ENCODE peak calls at places on chromosomes 1 and 21, in six cellular contexts. One of them, this sample, is unnamed.

GRCh38 chr1:172556461-172556860 is 23.5 kb downstream of the SUCO start:
- DNase-seq in endothelial cell of umbilical vein: no peak
- DNase-seq in spleen: no peak
- DNase-seq in HCT116: no peak
- DNase-seq in SK-N-SH: no peak
- DNase-seq in esophagus muscularis mucosa: no peak
- DNase-seq in this sample: no peak

GRCh38 chr1:31027693-31028526 is 37.6 kb downstream of the PUM1 start:
- DNase-seq in endothelial cell of umbilical vein: peak; percentile 54
- DNase-seq in spleen: no peak
- DNase-seq in HCT116: no peak
- DNase-seq in SK-N-SH: no peak
- DNase-seq in esophagus muscularis mucosa: no peak
- DNase-seq in this sample: no peak

GRCh38 chr1:218743861-218744505 is 398.8 kb downstream of the TGFB2 start:
- DNase-seq in endothelial cell of umbilical vein: no peak
- DNase-seq in spleen: no peak
- DNase-seq in HCT116: no peak
- DNase-seq in SK-N-SH: no peak
- DNase-seq in esophagus muscularis mucosa: no peak
- DNase-seq in this sample: no peak

GRCh38 chr1:10074855-10075418 is 42.2 kb downstream of the UBE4B start:
- DNase-seq in endothelial cell of umbilical vein: no peak
- DNase-seq in spleen: no peak
- DNase-seq in HCT116: no peak
- DNase-seq in SK-N-SH: no peak
- DNase-seq in esophagus muscularis mucosa: no peak
- DNase-seq in this sample: no peak

GRCh38 chr1:170125269-170125668 is 20.5 kb upstream of the NTMT2 start:
- DNase-seq in endothelial cell of umbilical vein: no peak
- DNase-seq in spleen: no peak
- DNase-seq in HCT116: no peak
- DNase-seq in SK-N-SH: no peak
- DNase-seq in esophagus muscularis mucosa: no peak
- DNase-seq in this sample: no peak

GRCh38 chr1:29209173-29209572 is 21.6 kb downstream of the MECR start:
- DNase-seq in endothelial cell of umbilical vein: no peak
- DNase-seq in spleen: no peak
- DNase-seq in HCT116: no peak
- DNase-seq in SK-N-SH: no peak
- DNase-seq in esophagus muscularis mucosa: no peak
- DNase-seq in this sample: no peak

GRCh38 chr1:22096036-22096435 is 43.5 kb downstream of the CDC42 start:
- DNase-seq in endothelial cell of umbilical vein: no peak
- DNase-seq in spleen: no peak
- DNase-seq in HCT116: no peak
- DNase-seq in SK-N-SH: no peak
- DNase-seq in esophagus muscularis mucosa: no peak
- DNase-seq in this sample: no peak

GRCh38 chr1:111605553-111605952 is 14.0 kb upstream of the RAP1A start:
- DNase-seq in endothelial cell of umbilical vein: no peak
- DNase-seq in spleen: no peak
- DNase-seq in HCT116: no peak
- DNase-seq in SK-N-SH: no peak
- DNase-seq in esophagus muscularis mucosa: no peak
- DNase-seq in this sample: no peak

GRCh38 chr1:245153081-245153644 is 1.6 kb upstream of the KIF26B start:
- DNase-seq in endothelial cell of umbilical vein: peak; percentile 84
- DNase-seq in spleen: peak; percentile 84
- DNase-seq in HCT116: peak; percentile 60
- DNase-seq in SK-N-SH: peak; percentile 80
- DNase-seq in esophagus muscularis mucosa: no peak
- DNase-seq in this sample: peak; percentile 51

GRCh38 chr1:42952353-42953001 is 6.2 kb downstream of the SLC2A1 start:
- DNase-seq in endothelial cell of umbilical vein: no peak
- DNase-seq in spleen: peak; percentile 91
- DNase-seq in HCT116: no peak
- DNase-seq in SK-N-SH: no peak
- DNase-seq in esophagus muscularis mucosa: no peak
- DNase-seq in this sample: no peak

GRCh38 chr1:111453706-111454105 is 4.4 kb downstream of the ATP5PB start:
- DNase-seq in endothelial cell of umbilical vein: no peak
- DNase-seq in spleen: no peak
- DNase-seq in HCT116: no peak
- DNase-seq in SK-N-SH: no peak
- DNase-seq in esophagus muscularis mucosa: no peak
- DNase-seq in this sample: no peak

GRCh38 chr1:41919764-41920397 is 1.2 kb upstream of the HIVEP3 start:
- DNase-seq in endothelial cell of umbilical vein: no peak
- DNase-seq in spleen: peak; percentile 90
- DNase-seq in HCT116: no peak
- DNase-seq in SK-N-SH: peak; percentile 85
- DNase-seq in esophagus muscularis mucosa: no peak
- DNase-seq in this sample: no peak

GRCh38 chr1:2966940-2967725 is 54.1 kb upstream of the ACTRT2 start:
- DNase-seq in endothelial cell of umbilical vein: no peak
- DNase-seq in spleen: peak; percentile 64
- DNase-seq in HCT116: no peak
- DNase-seq in SK-N-SH: no peak
- DNase-seq in esophagus muscularis mucosa: no peak
- DNase-seq in this sample: no peak

GRCh38 chr1:224168859-224169380 is 14.1 kb upstream of the DEGS1 start:
- DNase-seq in endothelial cell of umbilical vein: peak; percentile 94
- DNase-seq in spleen: no peak
- DNase-seq in HCT116: no peak
- DNase-seq in SK-N-SH: no peak
- DNase-seq in esophagus muscularis mucosa: no peak
- DNase-seq in this sample: no peak

GRCh38 chr1:205261946-205262668 is 34.4 kb downstream of the TMCC2 start:
- DNase-seq in endothelial cell of umbilical vein: peak; percentile 20
- DNase-seq in spleen: no peak
- DNase-seq in HCT116: no peak
- DNase-seq in SK-N-SH: no peak
- DNase-seq in esophagus muscularis mucosa: no peak
- DNase-seq in this sample: no peak

GRCh38 chr1:36150296-36151132 is 1.2 kb upstream of the TRAPPC3 start:
- DNase-seq in endothelial cell of umbilical vein: peak; percentile 94
- DNase-seq in spleen: peak; percentile 96
- DNase-seq in HCT116: peak; percentile 85
- DNase-seq in SK-N-SH: peak; percentile 84
- DNase-seq in esophagus muscularis mucosa: peak; percentile 98
- DNase-seq in this sample: no peak

GRCh38 chr1:34780528-34780927 is 486 bp upstream of the GJB3 start:
- DNase-seq in endothelial cell of umbilical vein: no peak
- DNase-seq in spleen: no peak
- DNase-seq in HCT116: no peak
- DNase-seq in SK-N-SH: no peak
- DNase-seq in esophagus muscularis mucosa: no peak
- DNase-seq in this sample: no peak

GRCh38 chr21:32597205-32597604 is 11.9 kb upstream of the TCP10L start:
- DNase-seq in endothelial cell of umbilical vein: peak; percentile 85
- DNase-seq in spleen: no peak
- DNase-seq in HCT116: peak; percentile 77
- DNase-seq in SK-N-SH: no peak
- DNase-seq in esophagus muscularis mucosa: no peak
- DNase-seq in this sample: no peak

GRCh38 chr1:184485731-184486723 is 99.2 kb downstream of the C1orf21 start:
- DNase-seq in endothelial cell of umbilical vein: no peak
- DNase-seq in spleen: no peak
- DNase-seq in HCT116: no peak
- DNase-seq in SK-N-SH: no peak
- DNase-seq in esophagus muscularis mucosa: no peak
- DNase-seq in this sample: no peak

DNA sequence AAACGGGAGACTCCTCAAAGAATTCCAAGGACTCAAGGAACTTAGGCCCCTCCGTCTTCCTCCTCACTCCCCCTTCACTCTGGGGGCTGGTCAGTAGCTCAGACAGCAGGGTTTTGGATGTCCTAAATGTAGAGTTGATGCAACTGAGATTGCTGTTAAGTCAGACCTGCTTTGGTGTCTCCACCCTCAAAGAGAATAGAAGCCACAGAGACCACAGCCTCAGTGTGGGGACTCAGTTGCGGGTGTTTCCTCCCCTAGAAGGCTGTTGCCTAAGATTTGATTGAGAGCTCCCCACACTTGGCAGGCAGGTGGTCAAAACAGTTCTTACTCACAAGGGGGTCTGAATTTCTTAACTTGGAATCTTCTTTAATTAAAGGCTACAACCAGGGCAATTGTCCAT is 7.6 kb downstream of the MAN1C1 start:
- DNase-seq in endothelial cell of umbilical vein: no peak
- DNase-seq in spleen: no peak
- DNase-seq in HCT116: no peak
- DNase-seq in SK-N-SH: no peak
- DNase-seq in esophagus muscularis mucosa: peak; percentile 75
- DNase-seq in this sample: no peak
- TF ChIP-seq POLR2AphosphoS5 in endothelial cell of umbilical vein: no peak
- TF ChIP-seq POLR2AphosphoS5 in spleen: no peak
- TF ChIP-seq POLR2AphosphoS5 in HCT116: no peak
- TF ChIP-seq POLR2AphosphoS5 in SK-N-SH: no peak
- TF ChIP-seq POLR2AphosphoS5 in esophagus muscularis mucosa: no peak
- TF ChIP-seq POLR2AphosphoS5 in this sample: no peak

DNA sequence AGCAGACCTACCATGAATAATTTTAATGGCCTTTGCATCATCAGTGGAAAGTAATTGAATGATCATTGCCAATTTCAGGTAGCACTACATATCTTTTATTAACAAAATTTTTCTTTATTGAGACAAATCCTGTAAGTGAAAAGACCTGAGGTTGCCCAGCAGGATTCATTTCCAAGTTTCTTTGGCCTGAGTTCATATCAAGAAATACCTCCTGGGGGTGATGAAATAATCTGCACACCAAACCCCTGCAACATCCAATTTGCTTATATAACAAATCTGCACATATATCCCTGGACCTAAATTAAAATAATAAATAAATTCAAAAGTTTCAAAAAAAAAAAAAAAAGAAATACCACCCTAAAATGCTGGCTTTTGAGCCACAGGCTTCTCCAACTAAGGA is 27.3 kb upstream of the ZNF281 start:
- DNase-seq in endothelial cell of umbilical vein: no peak
- DNase-seq in spleen: no peak
- DNase-seq in HCT116: no peak
- DNase-seq in SK-N-SH: no peak
- DNase-seq in esophagus muscularis mucosa: no peak
- DNase-seq in this sample: no peak
- H3K4me3 ChIP-seq in endothelial cell of umbilical vein: no peak overlapping the region
- H3K4me3 ChIP-seq in spleen: no peak overlapping the region
- H3K4me3 ChIP-seq in HCT116: no peak overlapping the region
- H3K4me3 ChIP-seq in SK-N-SH: no peak overlapping the region
- H3K4me3 ChIP-seq in esophagus muscularis mucosa: no peak overlapping the region
- H3K4me3 ChIP-seq in this sample: no peak overlapping the region

GRCh38 chr1:246923900-246924299 is 7.8 kb downstream of the AHCTF1 start:
- DNase-seq in endothelial cell of umbilical vein: no peak
- DNase-seq in spleen: no peak
- DNase-seq in HCT116: no peak
- DNase-seq in SK-N-SH: no peak
- DNase-seq in esophagus muscularis mucosa: no peak
- DNase-seq in this sample: no peak

GRCh38 chr1:246921481-246921880 is 10.3 kb downstream of the AHCTF1 start:
- DNase-seq in endothelial cell of umbilical vein: no peak
- DNase-seq in spleen: no peak
- DNase-seq in HCT116: no peak
- DNase-seq in SK-N-SH: no peak
- DNase-seq in esophagus muscularis mucosa: no peak
- DNase-seq in this sample: no peak

GRCh38 chr1:246919902-246920301 is 11.8 kb downstream of the AHCTF1 start:
- DNase-seq in endothelial cell of umbilical vein: no peak
- DNase-seq in spleen: no peak
- DNase-seq in HCT116: no peak
- DNase-seq in SK-N-SH: no peak
- DNase-seq in esophagus muscularis mucosa: no peak
- DNase-seq in this sample: no peak

GRCh38 chr1:246925997-246926626 is 5.6 kb downstream of the AHCTF1 start:
- DNase-seq in endothelial cell of umbilical vein: no peak
- DNase-seq in spleen: no peak
- DNase-seq in HCT116: no peak
- DNase-seq in SK-N-SH: no peak
- DNase-seq in esophagus muscularis mucosa: no peak
- DNase-seq in this sample: no peak

GRCh38 chr1:246923482-246923881 is 8.3 kb downstream of the AHCTF1 start:
- DNase-seq in endothelial cell of umbilical vein: no peak
- DNase-seq in spleen: no peak
- DNase-seq in HCT116: no peak
- DNase-seq in SK-N-SH: no peak
- DNase-seq in esophagus muscularis mucosa: no peak
- DNase-seq in this sample: no peak
- H3K9me3 ChIP-seq in endothelial cell of umbilical vein: no peaks in the 10 kb centered on the region
- H3K9me3 ChIP-seq in spleen: no peaks in the 10 kb centered on the region
- H3K9me3 ChIP-seq in HCT116: peaks cover 5% of the 10 kb centered on the region
- H3K9me3 ChIP-seq in SK-N-SH: peaks cover 4% of the 10 kb centered on the region
- H3K9me3 ChIP-seq in esophagus muscularis mucosa: no peaks in the 10 kb centered on the region
- H3K9me3 ChIP-seq in this sample: peaks cover 31% of the 10 kb centered on the region

GRCh38 chr1:173862769-173863223 is 5.0 kb downstream of the GAS5 start:
- DNase-seq in endothelial cell of umbilical vein: no peak
- DNase-seq in spleen: no peak
- DNase-seq in HCT116: no peak
- DNase-seq in SK-N-SH: no peak
- DNase-seq in esophagus muscularis mucosa: no peak
- DNase-seq in this sample: no peak
- TF ChIP-seq POLR2AphosphoS5 in endothelial cell of umbilical vein: peak; percentile 17
- TF ChIP-seq POLR2AphosphoS5 in spleen: no peak
- TF ChIP-seq POLR2AphosphoS5 in HCT116: no peak
- TF ChIP-seq POLR2AphosphoS5 in SK-N-SH: peak; percentile 38
- TF ChIP-seq POLR2AphosphoS5 in esophagus muscularis mucosa: no peak
- TF ChIP-seq POLR2AphosphoS5 in this sample: no peak

GRCh38 chr1:54037476-54037875 is 15.5 kb downstream of the TMEM59 start:
- DNase-seq in endothelial cell of umbilical vein: no peak
- DNase-seq in spleen: no peak
- DNase-seq in HCT116: no peak
- DNase-seq in SK-N-SH: no peak
- DNase-seq in esophagus muscularis mucosa: no peak
- DNase-seq in this sample: no peak
- H3K4me3 ChIP-seq in endothelial cell of umbilical vein: no peak overlapping the region
- H3K4me3 ChIP-seq in spleen: no peak overlapping the region
- H3K4me3 ChIP-seq in HCT116: no peak overlapping the region
- H3K4me3 ChIP-seq in SK-N-SH: no peak overlapping the region
- H3K4me3 ChIP-seq in esophagus muscularis mucosa: no peak overlapping the region
- H3K4me3 ChIP-seq in this sample: no peak overlapping the region

This sample was measured in SK-N-MC.